ENCODE peak calls at places on chromosomes 12 and 14, in four cellular contexts. Y is left ventricle myocardium inferior, M is astrocyte, W is aorta. I is an unnamed sample. For H3K4me1, the result is how much of the 10 kb centered on the place peaks cover.

GRCh38 chr14:100056964-100057817 is 8.0 kb upstream of the EVL start:
- DNase-seq in Y (no peak), M (no peak), W (no peak), I (no peak)

GRCh38 chr14:100714205-100714781 is 12.4 kb upstream of the DLK1 start:
- DNase-seq in Y (no peak), M (no peak), W (no peak), I (no peak)

GRCh38 chr12:109358154-109358869 is 10.6 kb downstream of the MYO1H start:
- DNase-seq in Y (no peak), M (no peak), W (no peak), I (no peak)

GRCh38 chr12:94010307-94010706 is 138.1 kb upstream of the PLXNC1 start:
- DNase-seq in Y (no peak), M (no peak), W (no peak), I (no peak)

GRCh38 chr12:12606793-12607589 is 4.7 kb upstream of the CREBL2 start:
- DNase-seq in Y (no peak), M (peak), W (no peak), I (no peak)

GRCh38 chr12:114952573-114953196 is 268.7 kb upstream of the TBX3 start:
- DNase-seq in Y (peak), M (no peak), W (no peak), I (no peak)

GRCh38 chr14:55671641-55672040 is 91.6 kb downstream of the KTN1 start:
- DNase-seq in Y (no peak), M (peak), W (no peak), I (no peak)

GRCh38 chr14:104307627-104308401 is 169.4 kb downstream of the KIF26A start:
- DNase-seq in Y (peak), M (no peak), W (peak), I (peak)

GRCh38 chr12:26853303-26854027 is 20.5 kb upstream of the ITPR2 start:
- DNase-seq in Y (peak), M (peak), W (peak), I (peak)

GRCh38 chr12:63228853-63229252 is 77.9 kb upstream of the AVPR1A start:
- DNase-seq in Y (no peak), M (no peak), W (no peak), I (no peak)

GRCh38 chr14:23174266-23174665 is 9.2 kb downstream of the SLC7A8 start:
- DNase-seq in Y (no peak), M (no peak), W (no peak), I (no peak)

GRCh38 chr12:2347844-2348476 is 295.2 kb downstream of the CACNA1C start:
- DNase-seq in Y (no peak), M (no peak), W (no peak), I (no peak)

GRCh38 chr14:33871394-33871793 is 79.5 kb downstream of the EGLN3 start:
- DNase-seq in Y (no peak), M (no peak), W (no peak), I (no peak)

GRCh38 chr12:132675753-132676152 is 11.4 kb downstream of the POLE start:
- DNase-seq in Y (no peak), M (no peak), W (no peak), I (no peak)

GRCh38 chr12:80033457-80033856 is 65.9 kb upstream of the OTOGL start:
- DNase-seq in Y (no peak), M (peak), W (peak), I (no peak)

GRCh38 chr12:124680863-124681778 is 113.7 kb upstream of the NCOR2 start:
- DNase-seq in Y (peak), M (peak), W (peak), I (peak)

GRCh38 chr12:27193854-27194544 is 50.1 kb upstream of the STK38L start:
- DNase-seq in Y (peak), M (peak), W (peak), I (peak)

GRCh38 chr12:105922670-105923102 is 216.1 kb downstream of the NUAK1 start:
- DNase-seq in Y (no peak), M (peak), W (no peak), I (no peak)

GRCh38 chr12:75890141-75890540 is 141.4 kb downstream of the PHLDA1 start:
- DNase-seq in Y (no peak), M (peak), W (no peak), I (no peak)

GRCh38 chr14:61332658-61333029 is 11.3 kb downstream of the PRKCH start:
- DNase-seq in Y (no peak), M (no peak), W (no peak), I (no peak)
- H3K4me1 ChIP-seq in Y (half or more), M (under half), W (under half), I (under half)

DNA sequence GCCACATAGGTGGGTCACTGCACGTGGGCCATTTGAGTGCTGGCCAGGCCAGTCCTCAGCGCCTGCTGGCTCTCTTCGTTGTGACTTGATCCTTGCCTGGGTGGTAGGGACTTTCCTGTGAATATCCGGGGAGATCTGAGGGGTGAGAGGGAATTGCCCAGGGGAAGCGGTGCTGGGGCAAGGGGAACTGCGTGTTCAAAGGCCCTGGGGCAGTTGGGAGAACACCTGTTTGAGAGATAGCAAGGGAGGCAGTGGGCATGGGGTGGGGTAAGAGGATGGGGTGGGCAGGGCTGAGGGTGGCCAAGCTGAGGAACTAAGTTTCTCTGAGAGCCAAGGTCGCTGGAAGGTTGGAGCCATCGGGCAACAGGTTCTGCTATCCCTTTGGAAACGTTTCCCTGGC is 25.0 kb downstream of the SETD1B start:
- DNase-seq in Y (no peak), M (no peak), W (no peak), I (no peak)
- H3K4me3 ChIP-seq in Y (no peak), M (no peak), W (no peak), I (no peak)

GRCh38 chr14:70888151-70888499 is 19.1 kb upstream of the PCNX1 start:
- DNase-seq in Y (no peak), M (no peak), W (no peak), I (no peak)

GRCh38 chr14:70887207-70888150 is 19.8 kb upstream of the PCNX1 start:
- DNase-seq in Y (no peak), M (peak), W (no peak), I (no peak)

GRCh38 chr14:70886421-70887206 is 20.6 kb upstream of the PCNX1 start:
- DNase-seq in Y (no peak), M (no peak), W (no peak), I (no peak)

GRCh38 chr14:70889555-70889954 is 17.7 kb upstream of the PCNX1 start:
- DNase-seq in Y (no peak), M (no peak), W (no peak), I (no peak)

DNA sequence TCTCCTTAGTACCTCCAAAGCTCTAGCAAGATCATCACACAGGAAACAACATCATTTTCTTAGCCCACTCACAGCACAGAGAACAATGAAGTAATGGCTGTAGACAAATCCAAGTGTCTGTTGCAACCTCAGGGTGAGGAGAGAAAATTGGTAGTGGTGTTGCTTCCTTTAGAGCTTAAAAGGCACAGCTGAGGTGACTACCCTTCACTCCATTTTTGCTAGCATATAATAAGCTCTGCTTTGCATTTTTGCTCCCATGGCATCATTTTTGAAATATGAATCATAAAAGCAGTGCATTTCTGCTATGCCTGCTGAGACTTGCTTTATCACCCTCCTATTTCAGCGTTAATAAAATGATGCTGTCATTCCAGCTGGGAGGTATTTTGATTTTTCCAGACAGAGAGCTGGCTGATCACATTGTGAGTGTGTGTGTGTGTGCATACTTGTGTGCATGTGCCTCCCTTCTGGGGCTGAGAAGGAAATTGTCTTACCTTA is 18.5 kb upstream of the PCNX1 start:
- DNase-seq in Y (no peak), M (peak), W (no peak), I (no peak)
- H3K4me1 ChIP-seq in Y (under half), M (under half), W (under half), I (under half)

DNA sequence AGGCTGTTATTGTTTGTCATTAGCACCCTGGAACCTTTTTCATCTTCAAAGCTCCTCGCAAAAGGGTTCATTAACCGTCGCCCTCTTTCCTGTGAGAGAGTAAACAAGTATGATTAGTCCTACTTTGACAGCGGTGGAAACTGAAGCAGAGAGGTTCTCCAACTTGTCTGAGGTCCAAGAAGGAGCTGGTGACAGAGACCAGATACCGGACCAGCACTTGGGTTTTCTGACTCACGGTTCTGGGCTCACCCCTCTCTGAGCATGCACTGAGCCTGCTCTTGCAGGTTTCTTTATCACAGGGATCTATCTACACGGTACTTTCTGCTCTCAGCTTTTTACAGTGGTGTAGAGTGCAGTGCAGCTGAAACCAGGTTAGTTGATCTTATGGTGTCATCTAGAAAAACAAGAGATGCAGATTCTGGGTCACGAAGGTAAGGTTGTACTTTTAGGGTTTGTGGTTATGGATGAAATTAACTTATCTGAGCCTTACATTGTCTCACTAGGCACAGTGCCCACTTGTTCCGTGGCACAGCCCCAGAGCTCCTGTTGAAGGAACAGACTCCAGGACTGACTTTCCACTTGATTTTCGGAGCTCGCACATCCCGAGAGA is 62.1 kb downstream of the PPP2R5C start:
- DNase-seq in Y (no peak), M (no peak), W (no peak), I (no peak)
- H3K4me3 ChIP-seq in Y (peak), M (no peak), W (peak), I (no peak)

GRCh38 chr12:131087302-131087818 is 133.7 kb downstream of the ADGRD1 start:
- DNase-seq in Y (no peak), M (no peak), W (no peak), I (no peak)

GRCh38 chr12:131085816-131086591 is 132.3 kb downstream of the ADGRD1 start:
- DNase-seq in Y (no peak), M (no peak), W (peak), I (peak)

GRCh38 chr12:131085125-131085815 is 131.6 kb downstream of the ADGRD1 start:
- DNase-seq in Y (peak), M (no peak), W (peak), I (peak)

GRCh38 chr12:131082795-131083194 is 129.1 kb downstream of the ADGRD1 start:
- DNase-seq in Y (no peak), M (no peak), W (peak), I (peak)

GRCh38 chr12:131084341-131085011 is 130.8 kb downstream of the ADGRD1 start:
- DNase-seq in Y (no peak), M (no peak), W (peak), I (peak)
- H3K4me1 ChIP-seq in Y (under half), M (under half), W (under half), I (under half)

GRCh38 chr14:105487449-105487985 is 831 bp downstream of the CRIP1 start:
- DNase-seq in Y (peak), M (no peak), W (peak), I (no peak)
- H3K4me3 ChIP-seq in Y (peak), M (no peak), W (peak), I (peak)

GRCh38 chr12:118059645-118060275 is 1.2 kb downstream of the WSB2 start:
- DNase-seq in Y (no peak), M (no peak), W (no peak), I (no peak)
- H3K4me1 ChIP-seq in Y (half or more), M (under half), W (under half), I (under half)

GRCh38 chr14:102554835-102555819 is 37.3 kb upstream of the RCOR1 start:
- DNase-seq in Y (peak), M (no peak), W (no peak), I (no peak)
- H3K4me3 ChIP-seq in Y (peak), M (peak), W (peak), I (peak)

GRCh38 chr12:122945047-122945592 is 21.1 kb downstream of the ABCB9 start:
- DNase-seq in Y (no peak), M (no peak), W (no peak), I (no peak)
- H3K4me1 ChIP-seq in Y (half or more), M (under half), W (under half), I (under half)